ENCODE peak calls at places on chromosome X, in four cellular contexts. One of them, this sample, is unnamed.

GRCh38 chrX:119067023-119067739 is 5.6 kb upstream of the CT47C1 start:
- DNase-seq in EL: peak
- DNase-seq in H1: no peak
- DNase-seq in AG09309: peak
- DNase-seq in this sample: peak

GRCh38 chrX:74536142-74537010 is 78.0 kb downstream of the RLIM start:
- DNase-seq in AG09309: no peak
- DNase-seq in H1: no peak
- DNase-seq in EL: peak
- DNase-seq in this sample: peak

GRCh38 chrX:34900691-34901090 is 41.9 kb upstream of the FAM47B start:
- DNase-seq in AG09309: no peak
- DNase-seq in EL: no peak
- DNase-seq in H1: no peak
- DNase-seq in this sample: peak

GRCh38 chrX:84362184-84362838 is 139.9 kb downstream of the HDX start:
- DNase-seq in EL: no peak
- DNase-seq in AG09309: no peak
- DNase-seq in H1: no peak
- DNase-seq in this sample: no peak

GRCh38 chrX:133185938-133186337 is 32.2 kb downstream of the TFDP3 start:
- DNase-seq in EL: no peak
- DNase-seq in H1: no peak
- DNase-seq in AG09309: no peak
- DNase-seq in this sample: no peak

GRCh38 chrX:31124536-31124935 is 52.7 kb upstream of the FTHL17 start:
- DNase-seq in EL: no peak
- DNase-seq in AG09309: no peak
- DNase-seq in H1: no peak
- DNase-seq in this sample: no peak

GRCh38 chrX:45697591-45697990 is 496.9 kb upstream of the DIPK2B start:
- DNase-seq in H1: no peak
- DNase-seq in AG09309: peak
- DNase-seq in EL: peak
- DNase-seq in this sample: peak

GRCh38 chrX:39445336-39445735 is 644.1 kb downstream of the MID1IP1 start:
- DNase-seq in EL: no peak
- DNase-seq in H1: no peak
- DNase-seq in AG09309: no peak
- DNase-seq in this sample: no peak

GRCh38 chrX:642436-643210 is 12.0 kb downstream of the SHOX start:
- DNase-seq in H1: no peak
- DNase-seq in EL: no peak
- DNase-seq in AG09309: no peak
- DNase-seq in this sample: no peak

GRCh38 chrX:86696951-86697350 is 548.7 kb downstream of the DACH2 start:
- DNase-seq in H1: no peak
- DNase-seq in EL: no peak
- DNase-seq in AG09309: no peak
- DNase-seq in this sample: no peak

GRCh38 chrX:37796805-37797204 is 16.9 kb downstream of the CYBB start:
- DNase-seq in H1: no peak
- DNase-seq in AG09309: no peak
- DNase-seq in EL: no peak
- DNase-seq in this sample: no peak

GRCh38 chrX:69232945-69233344 is 67.7 kb upstream of the PJA1 start:
- DNase-seq in AG09309: no peak
- DNase-seq in EL: no peak
- DNase-seq in H1: no peak
- DNase-seq in this sample: no peak

GRCh38 chrX:149984411-149984810 is 46.1 kb upstream of the EOLA2 start:
- DNase-seq in H1: no peak
- DNase-seq in AG09309: no peak
- DNase-seq in EL: no peak
- DNase-seq in this sample: no peak

GRCh38 chrX:154366666-154367055 is 7.8 kb downstream of the FLNA start:
- DNase-seq in H1: no peak
- DNase-seq in EL: no peak
- DNase-seq in AG09309: no peak
- DNase-seq in this sample: no peak

GRCh38 chrX:129637217-129638109 is 17.3 kb downstream of the APLN start:
- DNase-seq in AG09309: peak
- DNase-seq in EL: peak
- DNase-seq in H1: peak
- DNase-seq in this sample: no peak

GRCh38 chrX:153924149-153924861 is 1.8 kb downstream of the ARHGAP4 start:
- DNase-seq in EL: peak
- DNase-seq in AG09309: no peak
- DNase-seq in H1: no peak
- DNase-seq in this sample: no peak

GRCh38 chrX:130801901-130802300 is 101.1 kb downstream of the ENOX2 start:
- DNase-seq in AG09309: no peak
- DNase-seq in H1: no peak
- DNase-seq in EL: no peak
- DNase-seq in this sample: no peak

GRCh38 chrX:12936947-12937346 is 30.5 kb downstream of the TLR8 start:
- DNase-seq in H1: no peak
- DNase-seq in AG09309: no peak
- DNase-seq in EL: no peak
- DNase-seq in this sample: no peak

GRCh38 chrX:10598540-10598939 is 21.8 kb downstream of the MID1 start:
- DNase-seq in AG09309: no peak
- DNase-seq in EL: no peak
- DNase-seq in H1: no peak
- DNase-seq in this sample: no peak

GRCh38 chrX:67555578-67556203 is 11.9 kb downstream of the AR start:
- DNase-seq in AG09309: no peak
- DNase-seq in EL: peak
- DNase-seq in H1: no peak
- DNase-seq in this sample: no peak

GRCh38 chrX:150436200-150436599 is 73.1 kb downstream of the MAMLD1 start:
- DNase-seq in AG09309: no peak
- DNase-seq in H1: no peak
- DNase-seq in EL: no peak
- DNase-seq in this sample: no peak

GRCh38 chrX:22652596-22652995 is 347.2 kb upstream of the DDX53 start:
- DNase-seq in AG09309: no peak
- DNase-seq in H1: no peak
- DNase-seq in EL: peak
- DNase-seq in this sample: peak

GRCh38 chrX:9308426-9308825 is 156.4 kb upstream of the TBL1X start:
- DNase-seq in H1: no peak
- DNase-seq in EL: no peak
- DNase-seq in AG09309: no peak
- DNase-seq in this sample: no peak

GRCh38 chrX:54482839-54483593 is 13.0 kb downstream of the FGD1 start:
- DNase-seq in EL: no peak
- DNase-seq in AG09309: no peak
- DNase-seq in H1: no peak
- DNase-seq in this sample: no peak

GRCh38 chrX:120739300-120739699 is 109.4 kb upstream of the C1GALT1C1 start:
- DNase-seq in H1: no peak
- DNase-seq in AG09309: no peak
- DNase-seq in EL: no peak
- DNase-seq in this sample: no peak

GRCh38 chrX:119095936-119096335 is 23.1 kb downstream of the CT47C1 start:
- DNase-seq in EL: no peak
- DNase-seq in H1: no peak
- DNase-seq in AG09309: no peak
- DNase-seq in this sample: no peak

GRCh38 chrX:68934421-68934820 is 105.6 kb downstream of the EFNB1 start:
- DNase-seq in H1: no peak
- DNase-seq in EL: no peak
- DNase-seq in AG09309: no peak
- DNase-seq in this sample: no peak

GRCh38 chrX:77223046-77223445 is 224.1 kb upstream of the FGF16 start:
- DNase-seq in EL: no peak
- DNase-seq in H1: no peak
- DNase-seq in AG09309: no peak
- DNase-seq in this sample: no peak

GRCh38 chrX:120301497-120301896 is 9.8 kb downstream of the TMEM255A start:
- DNase-seq in H1: no peak
- DNase-seq in EL: no peak
- DNase-seq in AG09309: no peak
- DNase-seq in this sample: no peak

GRCh38 chrX:5142644-5143043 is 1086.0 kb downstream of the NLGN4X start:
- DNase-seq in EL: no peak
- DNase-seq in AG09309: no peak
- DNase-seq in H1: no peak
- DNase-seq in this sample: no peak

GRCh38 chrX:70592091-70592490 is 147.5 kb downstream of the DLG3 start:
- DNase-seq in H1: no peak
- DNase-seq in AG09309: peak
- DNase-seq in EL: peak
- DNase-seq in this sample: peak

GRCh38 chrX:23333842-23334535 is 660 bp upstream of the PTCHD1 start:
- DNase-seq in EL: no peak
- DNase-seq in AG09309: no peak
- DNase-seq in H1: no peak
- DNase-seq in this sample: no peak

GRCh38 chrX:10356979-10357378 is 200.2 kb downstream of the CLCN4 start:
- DNase-seq in EL: peak
- DNase-seq in AG09309: no peak
- DNase-seq in H1: no peak
- DNase-seq in this sample: peak

GRCh38 chrX:134396174-134396573 is 63.8 kb upstream of the HPRT1 start:
- DNase-seq in AG09309: no peak
- DNase-seq in EL: peak
- DNase-seq in H1: no peak
- DNase-seq in this sample: peak

GRCh38 chrX:9558615-9559014 is 93.8 kb downstream of the TBL1X start:
- DNase-seq in H1: no peak
- DNase-seq in AG09309: no peak
- DNase-seq in EL: no peak
- DNase-seq in this sample: no peak

GRCh38 chrX:103254171-103254824 is 657 bp downstream of the TCEAL8 start:
- DNase-seq in EL: peak
- DNase-seq in AG09309: no peak
- DNase-seq in H1: peak
- DNase-seq in this sample: peak

GRCh38 chrX:132031867-132032266 is 8.8 kb downstream of the STK26 start:
- DNase-seq in EL: no peak
- DNase-seq in H1: no peak
- DNase-seq in AG09309: no peak
- DNase-seq in this sample: no peak

GRCh38 chrX:138058931-138059330 is 493.0 kb downstream of the ZIC3 start:
- DNase-seq in AG09309: no peak
- DNase-seq in H1: no peak
- DNase-seq in EL: no peak
- DNase-seq in this sample: no peak